ENCODE peak calls at places on chromosomes 16 and 17, in ten cellular contexts. One of them, this sample, is unnamed.

GRCh38 chr17:62718420-62718819 is 89.7 kb downstream of the MARCHF10 start:
- DNase-seq in T-helper 2 cell: peak
- DNase-seq in activated CD4-positive, alpha-beta T cell treated with anti-CD3 and anti-CD28 coated beads, Interleukin-2, amount 50 U/mL, for 1 hour: no peak
- DNase-seq in stimulated activated CD4-positive, alpha-beta T cell treated with anti-CD3 and anti-CD28 coated beads, Interleukin-12 subunit alpha, Interleukin-12 subunit beta, amount 100 ng/mL, for 4 hours: no peak
- DNase-seq in GDM1: no peak
- DNase-seq in GM10248: no peak
- DNase-seq in endothelial cell: no peak
- DNase-seq in glutamatergic neuron: no peak
- DNase-seq in ovary: no peak
- DNase-seq in stimulated activated CD8-positive, alpha-beta memory T cell treated with anti-CD3 and anti-CD28 coated beads, Interleukin-4, amount 100 ng/mL, for 24 hours: peak
- DNase-seq in this sample: no peak

GRCh38 chr17:78391843-78392242 is 13.4 kb downstream of the PGS1 start:
- DNase-seq in T-helper 2 cell: no peak
- DNase-seq in activated CD4-positive, alpha-beta T cell treated with anti-CD3 and anti-CD28 coated beads, Interleukin-2, amount 50 U/mL, for 1 hour: no peak
- DNase-seq in stimulated activated CD4-positive, alpha-beta T cell treated with anti-CD3 and anti-CD28 coated beads, Interleukin-12 subunit alpha, Interleukin-12 subunit beta, amount 100 ng/mL, for 4 hours: no peak
- DNase-seq in GDM1: no peak
- DNase-seq in GM10248: no peak
- DNase-seq in endothelial cell: no peak
- DNase-seq in glutamatergic neuron: no peak
- DNase-seq in ovary: no peak
- DNase-seq in stimulated activated CD8-positive, alpha-beta memory T cell treated with anti-CD3 and anti-CD28 coated beads, Interleukin-4, amount 100 ng/mL, for 24 hours: no peak
- DNase-seq in this sample: no peak

GRCh38 chr17:41548844-41549595 is 20.9 kb upstream of the KRT19 start:
- DNase-seq in T-helper 2 cell: peak
- DNase-seq in activated CD4-positive, alpha-beta T cell treated with anti-CD3 and anti-CD28 coated beads, Interleukin-2, amount 50 U/mL, for 1 hour: peak
- DNase-seq in stimulated activated CD4-positive, alpha-beta T cell treated with anti-CD3 and anti-CD28 coated beads, Interleukin-12 subunit alpha, Interleukin-12 subunit beta, amount 100 ng/mL, for 4 hours: peak
- DNase-seq in GDM1: peak
- DNase-seq in GM10248: peak
- DNase-seq in endothelial cell: peak
- DNase-seq in glutamatergic neuron: peak
- DNase-seq in ovary: peak
- DNase-seq in stimulated activated CD8-positive, alpha-beta memory T cell treated with anti-CD3 and anti-CD28 coated beads, Interleukin-4, amount 100 ng/mL, for 24 hours: peak
- DNase-seq in this sample: peak

GRCh38 chr17:32281011-32281451 is 15.4 kb downstream of the RHBDL3 start:
- DNase-seq in T-helper 2 cell: no peak
- DNase-seq in activated CD4-positive, alpha-beta T cell treated with anti-CD3 and anti-CD28 coated beads, Interleukin-2, amount 50 U/mL, for 1 hour: no peak
- DNase-seq in stimulated activated CD4-positive, alpha-beta T cell treated with anti-CD3 and anti-CD28 coated beads, Interleukin-12 subunit alpha, Interleukin-12 subunit beta, amount 100 ng/mL, for 4 hours: no peak
- DNase-seq in GDM1: no peak
- DNase-seq in GM10248: no peak
- DNase-seq in endothelial cell: no peak
- DNase-seq in glutamatergic neuron: peak
- DNase-seq in ovary: no peak
- DNase-seq in stimulated activated CD8-positive, alpha-beta memory T cell treated with anti-CD3 and anti-CD28 coated beads, Interleukin-4, amount 100 ng/mL, for 24 hours: no peak
- DNase-seq in this sample: no peak

GRCh38 chr17:78759203-78759968 is 22.7 kb downstream of the CYTH1 start:
- DNase-seq in T-helper 2 cell: peak
- DNase-seq in activated CD4-positive, alpha-beta T cell treated with anti-CD3 and anti-CD28 coated beads, Interleukin-2, amount 50 U/mL, for 1 hour: peak
- DNase-seq in stimulated activated CD4-positive, alpha-beta T cell treated with anti-CD3 and anti-CD28 coated beads, Interleukin-12 subunit alpha, Interleukin-12 subunit beta, amount 100 ng/mL, for 4 hours: no peak
- DNase-seq in GDM1: peak
- DNase-seq in GM10248: no peak
- DNase-seq in endothelial cell: no peak
- DNase-seq in glutamatergic neuron: no peak
- DNase-seq in ovary: peak
- DNase-seq in stimulated activated CD8-positive, alpha-beta memory T cell treated with anti-CD3 and anti-CD28 coated beads, Interleukin-4, amount 100 ng/mL, for 24 hours: no peak
- DNase-seq in this sample: peak

GRCh38 chr16:15857779-15858560 is 1.1 kb upstream of the MYH11 start:
- DNase-seq in T-helper 2 cell: no peak
- DNase-seq in activated CD4-positive, alpha-beta T cell treated with anti-CD3 and anti-CD28 coated beads, Interleukin-2, amount 50 U/mL, for 1 hour: no peak
- DNase-seq in stimulated activated CD4-positive, alpha-beta T cell treated with anti-CD3 and anti-CD28 coated beads, Interleukin-12 subunit alpha, Interleukin-12 subunit beta, amount 100 ng/mL, for 4 hours: no peak
- DNase-seq in GDM1: no peak
- DNase-seq in GM10248: peak
- DNase-seq in endothelial cell: peak
- DNase-seq in glutamatergic neuron: peak
- DNase-seq in ovary: peak
- DNase-seq in stimulated activated CD8-positive, alpha-beta memory T cell treated with anti-CD3 and anti-CD28 coated beads, Interleukin-4, amount 100 ng/mL, for 24 hours: no peak
- DNase-seq in this sample: no peak

GRCh38 chr16:69097425-69097824 is 8.0 kb upstream of the HAS3 start:
- DNase-seq in T-helper 2 cell: no peak
- DNase-seq in activated CD4-positive, alpha-beta T cell treated with anti-CD3 and anti-CD28 coated beads, Interleukin-2, amount 50 U/mL, for 1 hour: no peak
- DNase-seq in stimulated activated CD4-positive, alpha-beta T cell treated with anti-CD3 and anti-CD28 coated beads, Interleukin-12 subunit alpha, Interleukin-12 subunit beta, amount 100 ng/mL, for 4 hours: no peak
- DNase-seq in GDM1: no peak
- DNase-seq in GM10248: no peak
- DNase-seq in endothelial cell: no peak
- DNase-seq in glutamatergic neuron: no peak
- DNase-seq in ovary: no peak
- DNase-seq in stimulated activated CD8-positive, alpha-beta memory T cell treated with anti-CD3 and anti-CD28 coated beads, Interleukin-4, amount 100 ng/mL, for 24 hours: no peak
- DNase-seq in this sample: no peak

GRCh38 chr16:20111143-20111542 is 37.5 kb upstream of the GPR139 start:
- DNase-seq in T-helper 2 cell: no peak
- DNase-seq in activated CD4-positive, alpha-beta T cell treated with anti-CD3 and anti-CD28 coated beads, Interleukin-2, amount 50 U/mL, for 1 hour: no peak
- DNase-seq in stimulated activated CD4-positive, alpha-beta T cell treated with anti-CD3 and anti-CD28 coated beads, Interleukin-12 subunit alpha, Interleukin-12 subunit beta, amount 100 ng/mL, for 4 hours: no peak
- DNase-seq in GDM1: no peak
- DNase-seq in GM10248: no peak
- DNase-seq in endothelial cell: no peak
- DNase-seq in glutamatergic neuron: no peak
- DNase-seq in ovary: no peak
- DNase-seq in stimulated activated CD8-positive, alpha-beta memory T cell treated with anti-CD3 and anti-CD28 coated beads, Interleukin-4, amount 100 ng/mL, for 24 hours: no peak
- DNase-seq in this sample: no peak

GRCh38 chr16:56514845-56515244 is 5.0 kb downstream of the BBS2 start:
- DNase-seq in T-helper 2 cell: no peak
- DNase-seq in activated CD4-positive, alpha-beta T cell treated with anti-CD3 and anti-CD28 coated beads, Interleukin-2, amount 50 U/mL, for 1 hour: no peak
- DNase-seq in stimulated activated CD4-positive, alpha-beta T cell treated with anti-CD3 and anti-CD28 coated beads, Interleukin-12 subunit alpha, Interleukin-12 subunit beta, amount 100 ng/mL, for 4 hours: no peak
- DNase-seq in GDM1: no peak
- DNase-seq in GM10248: no peak
- DNase-seq in endothelial cell: no peak
- DNase-seq in glutamatergic neuron: no peak
- DNase-seq in ovary: no peak
- DNase-seq in stimulated activated CD8-positive, alpha-beta memory T cell treated with anti-CD3 and anti-CD28 coated beads, Interleukin-4, amount 100 ng/mL, for 24 hours: no peak
- DNase-seq in this sample: no peak

GRCh38 chr17:70539172-70539924 is 370.0 kb downstream of the KCNJ2 start:
- DNase-seq in T-helper 2 cell: no peak
- DNase-seq in activated CD4-positive, alpha-beta T cell treated with anti-CD3 and anti-CD28 coated beads, Interleukin-2, amount 50 U/mL, for 1 hour: no peak
- DNase-seq in stimulated activated CD4-positive, alpha-beta T cell treated with anti-CD3 and anti-CD28 coated beads, Interleukin-12 subunit alpha, Interleukin-12 subunit beta, amount 100 ng/mL, for 4 hours: no peak
- DNase-seq in GDM1: no peak
- DNase-seq in GM10248: no peak
- DNase-seq in endothelial cell: no peak
- DNase-seq in glutamatergic neuron: no peak
- DNase-seq in ovary: no peak
- DNase-seq in stimulated activated CD8-positive, alpha-beta memory T cell treated with anti-CD3 and anti-CD28 coated beads, Interleukin-4, amount 100 ng/mL, for 24 hours: no peak
- DNase-seq in this sample: no peak

GRCh38 chr17:9488556-9488955 is 87.1 kb downstream of the STX8 start:
- DNase-seq in T-helper 2 cell: no peak
- DNase-seq in activated CD4-positive, alpha-beta T cell treated with anti-CD3 and anti-CD28 coated beads, Interleukin-2, amount 50 U/mL, for 1 hour: no peak
- DNase-seq in stimulated activated CD4-positive, alpha-beta T cell treated with anti-CD3 and anti-CD28 coated beads, Interleukin-12 subunit alpha, Interleukin-12 subunit beta, amount 100 ng/mL, for 4 hours: no peak
- DNase-seq in GDM1: no peak
- DNase-seq in GM10248: no peak
- DNase-seq in endothelial cell: no peak
- DNase-seq in glutamatergic neuron: no peak
- DNase-seq in ovary: no peak
- DNase-seq in stimulated activated CD8-positive, alpha-beta memory T cell treated with anti-CD3 and anti-CD28 coated beads, Interleukin-4, amount 100 ng/mL, for 24 hours: no peak
- DNase-seq in this sample: no peak

GRCh38 chr17:30095507-30096244 is 20.9 kb upstream of the NSRP1 start:
- DNase-seq in T-helper 2 cell: no peak
- DNase-seq in activated CD4-positive, alpha-beta T cell treated with anti-CD3 and anti-CD28 coated beads, Interleukin-2, amount 50 U/mL, for 1 hour: no peak
- DNase-seq in stimulated activated CD4-positive, alpha-beta T cell treated with anti-CD3 and anti-CD28 coated beads, Interleukin-12 subunit alpha, Interleukin-12 subunit beta, amount 100 ng/mL, for 4 hours: no peak
- DNase-seq in GDM1: peak
- DNase-seq in GM10248: peak
- DNase-seq in endothelial cell: peak
- DNase-seq in glutamatergic neuron: no peak
- DNase-seq in ovary: no peak
- DNase-seq in stimulated activated CD8-positive, alpha-beta memory T cell treated with anti-CD3 and anti-CD28 coated beads, Interleukin-4, amount 100 ng/mL, for 24 hours: no peak
- DNase-seq in this sample: no peak

GRCh38 chr17:76383645-76384221 is 676 bp upstream of the SPHK1 start:
- DNase-seq in T-helper 2 cell: peak
- DNase-seq in activated CD4-positive, alpha-beta T cell treated with anti-CD3 and anti-CD28 coated beads, Interleukin-2, amount 50 U/mL, for 1 hour: peak
- DNase-seq in stimulated activated CD4-positive, alpha-beta T cell treated with anti-CD3 and anti-CD28 coated beads, Interleukin-12 subunit alpha, Interleukin-12 subunit beta, amount 100 ng/mL, for 4 hours: peak
- DNase-seq in GDM1: peak
- DNase-seq in GM10248: peak
- DNase-seq in endothelial cell: peak
- DNase-seq in glutamatergic neuron: peak
- DNase-seq in ovary: no peak
- DNase-seq in stimulated activated CD8-positive, alpha-beta memory T cell treated with anti-CD3 and anti-CD28 coated beads, Interleukin-4, amount 100 ng/mL, for 24 hours: peak
- DNase-seq in this sample: peak

GRCh38 chr16:74608944-74609343 is 2.0 kb upstream of the GLG1 start:
- DNase-seq in T-helper 2 cell: peak
- DNase-seq in activated CD4-positive, alpha-beta T cell treated with anti-CD3 and anti-CD28 coated beads, Interleukin-2, amount 50 U/mL, for 1 hour: peak
- DNase-seq in stimulated activated CD4-positive, alpha-beta T cell treated with anti-CD3 and anti-CD28 coated beads, Interleukin-12 subunit alpha, Interleukin-12 subunit beta, amount 100 ng/mL, for 4 hours: no peak
- DNase-seq in GDM1: no peak
- DNase-seq in GM10248: no peak
- DNase-seq in endothelial cell: no peak
- DNase-seq in glutamatergic neuron: no peak
- DNase-seq in ovary: no peak
- DNase-seq in stimulated activated CD8-positive, alpha-beta memory T cell treated with anti-CD3 and anti-CD28 coated beads, Interleukin-4, amount 100 ng/mL, for 24 hours: no peak
- DNase-seq in this sample: peak

GRCh38 chr16:10629592-10629963 is 49.2 kb upstream of the EMP2 start:
- DNase-seq in T-helper 2 cell: no peak
- DNase-seq in activated CD4-positive, alpha-beta T cell treated with anti-CD3 and anti-CD28 coated beads, Interleukin-2, amount 50 U/mL, for 1 hour: no peak
- DNase-seq in stimulated activated CD4-positive, alpha-beta T cell treated with anti-CD3 and anti-CD28 coated beads, Interleukin-12 subunit alpha, Interleukin-12 subunit beta, amount 100 ng/mL, for 4 hours: no peak
- DNase-seq in GDM1: no peak
- DNase-seq in GM10248: no peak
- DNase-seq in endothelial cell: no peak
- DNase-seq in glutamatergic neuron: no peak
- DNase-seq in ovary: no peak
- DNase-seq in stimulated activated CD8-positive, alpha-beta memory T cell treated with anti-CD3 and anti-CD28 coated beads, Interleukin-4, amount 100 ng/mL, for 24 hours: no peak
- DNase-seq in this sample: no peak

GRCh38 chr16:66906916-66907836 is 11.5 kb downstream of the CDH16 start:
- DNase-seq in T-helper 2 cell: no peak
- DNase-seq in activated CD4-positive, alpha-beta T cell treated with anti-CD3 and anti-CD28 coated beads, Interleukin-2, amount 50 U/mL, for 1 hour: no peak
- DNase-seq in stimulated activated CD4-positive, alpha-beta T cell treated with anti-CD3 and anti-CD28 coated beads, Interleukin-12 subunit alpha, Interleukin-12 subunit beta, amount 100 ng/mL, for 4 hours: no peak
- DNase-seq in GDM1: no peak
- DNase-seq in GM10248: no peak
- DNase-seq in endothelial cell: no peak
- DNase-seq in glutamatergic neuron: no peak
- DNase-seq in ovary: no peak
- DNase-seq in stimulated activated CD8-positive, alpha-beta memory T cell treated with anti-CD3 and anti-CD28 coated beads, Interleukin-4, amount 100 ng/mL, for 24 hours: no peak
- DNase-seq in this sample: no peak

GRCh38 chr17:48970224-48970623 is 1.8 kb upstream of the GIP start:
- DNase-seq in T-helper 2 cell: no peak
- DNase-seq in activated CD4-positive, alpha-beta T cell treated with anti-CD3 and anti-CD28 coated beads, Interleukin-2, amount 50 U/mL, for 1 hour: no peak
- DNase-seq in stimulated activated CD4-positive, alpha-beta T cell treated with anti-CD3 and anti-CD28 coated beads, Interleukin-12 subunit alpha, Interleukin-12 subunit beta, amount 100 ng/mL, for 4 hours: no peak
- DNase-seq in GDM1: no peak
- DNase-seq in GM10248: no peak
- DNase-seq in endothelial cell: no peak
- DNase-seq in glutamatergic neuron: no peak
- DNase-seq in ovary: no peak
- DNase-seq in stimulated activated CD8-positive, alpha-beta memory T cell treated with anti-CD3 and anti-CD28 coated beads, Interleukin-4, amount 100 ng/mL, for 24 hours: no peak
- DNase-seq in this sample: no peak

This sample was measured in effector CD4-positive, alpha-beta T cell.